ENCODE peak calls at places on chromosomes 16 and 17, in four cellular contexts. H is fibroblast of pulmonary artery, X is aorta, S is left ventricle myocardium inferior. O is an unnamed sample.
A peak's percentile ranks its signal among the peaks of the same experiment; 100 is the strongest.

GRCh38 chr16:65445313-65446260 is 323.7 kb upstream of the CDH11 start:
- DNase-seq in X (no peak), H (no peak), S (no peak), O (no peak)

GRCh38 chr17:10814083-10814482 is 10.2 kb upstream of the TMEM238L start:
- DNase-seq in X (no peak), S (no peak), H (no peak), O (no peak)

GRCh38 chr16:54817432-54817831 is 113.2 kb upstream of the IRX5 start:
- DNase-seq in H (peak; percentile 1), S (no peak), X (no peak), O (peak; percentile 6)

GRCh38 chr16:56807011-56807675 is 57.9 kb upstream of the SLC12A3 start:
- DNase-seq in S (no peak), H (peak; percentile 68), X (no peak), O (no peak)

GRCh38 chr17:77178586-77178985 is 37.8 kb downstream of the SEC14L1 start:
- DNase-seq in S (no peak), X (no peak), H (no peak), O (no peak)

GRCh38 chr16:56068816-56069215 is 122.5 kb upstream of the GNAO1 start:
- DNase-seq in H (no peak), X (no peak), S (no peak), O (no peak)

GRCh38 chr16:1859650-1860049 is 12.3 kb downstream of the MEIOB start:
- DNase-seq in S (no peak), H (no peak), X (no peak), O (no peak)

GRCh38 chr17:64788286-64789060 is 126.4 kb upstream of the SMURF2 start:
- DNase-seq in S (no peak), X (no peak), H (no peak), O (no peak)

GRCh38 chr17:57552114-57552601 is 192.9 kb downstream of the CCDC182 start:
- DNase-seq in H (peak; percentile 56), S (no peak), X (no peak), O (no peak)

GRCh38 chr16:71817690-71818089 is 9.1 kb upstream of the AP1G1 start:
- DNase-seq in S (no peak), X (no peak), H (no peak), O (no peak)

GRCh38 chr17:47718634-47719405 is 14.2 kb upstream of the TBX21 start:
- DNase-seq in H (no peak), S (no peak), X (no peak), O (no peak)

GRCh38 chr17:74759243-74759801 is 10.9 kb downstream of the NHERF1 start:
- DNase-seq in H (no peak), S (no peak), X (peak; percentile 42), O (no peak)

GRCh38 chr17:7438050-7438614 is 1.2 kb upstream of the FGF11 start:
- DNase-seq in H (no peak), X (peak; percentile 84), S (peak; percentile 78), O (no peak)

GRCh38 chr17:40542562-40543411 is 22.5 kb downstream of the CCR7 start:
- DNase-seq in H (peak; percentile 99), S (peak; percentile 83), X (peak; percentile 87), O (peak; percentile 99)

GRCh38 chr17:17783825-17784598 is 52.8 kb downstream of the SREBF1 start:
- DNase-seq in H (peak; percentile 49), S (peak; percentile 66), X (no peak), O (peak; percentile 18)

GRCh38 chr16:31707743-31708335 is 165.8 kb upstream of the ZNF267 start:
- DNase-seq in H (no peak), S (no peak), X (no peak), O (no peak)

GRCh38 chr16:87505834-87506233 is 13.0 kb upstream of the ZCCHC14 start:
- DNase-seq in H (no peak), X (no peak), S (no peak), O (no peak)

GRCh38 chr16:87502308-87502969 is 9.6 kb upstream of the ZCCHC14 start:
- DNase-seq in H (no peak), X (no peak), S (no peak), O (no peak)

GRCh38 chr16:87506423-87507350 is 13.9 kb upstream of the ZCCHC14 start:
- DNase-seq in H (no peak), X (no peak), S (no peak), O (no peak)

DNA sequence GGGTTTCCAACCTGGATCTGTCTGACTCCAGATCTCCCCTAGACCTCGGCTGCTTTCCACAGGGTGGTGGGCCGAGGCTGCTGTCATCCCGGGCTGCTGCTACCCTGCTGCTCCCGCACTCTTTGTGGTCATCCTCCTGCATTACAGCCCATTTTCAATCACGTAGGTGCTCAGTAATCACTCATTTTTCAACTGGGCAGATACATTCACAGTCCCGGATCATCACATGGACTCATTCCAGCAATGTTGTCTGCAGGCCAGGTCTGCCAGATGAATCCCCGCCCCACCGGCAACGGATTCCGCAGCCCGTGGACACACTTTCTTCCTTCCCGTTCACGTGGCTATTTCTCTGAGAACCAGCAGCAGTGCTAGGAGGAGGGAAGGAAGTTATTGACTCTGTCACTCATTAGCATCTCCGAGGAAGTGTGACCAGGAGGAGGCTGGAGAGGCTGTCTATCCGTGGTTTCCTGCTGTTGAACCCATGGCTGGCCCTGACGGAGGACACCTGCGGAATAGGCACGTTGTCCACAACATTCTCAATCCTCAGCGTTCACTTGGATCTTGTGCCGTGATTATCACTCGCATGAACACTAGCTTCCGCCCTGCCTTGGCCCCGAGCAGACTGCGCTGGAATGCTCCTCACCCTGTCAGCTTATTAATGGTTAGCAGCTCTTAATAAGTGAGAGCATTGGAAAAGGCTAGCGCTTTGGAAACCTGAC is 14.7 kb upstream of the ZCCHC14 start:
- DNase-seq in H (peak; percentile 21), S (no peak), X (no peak), O (no peak)
- H3K4me3 ChIP-seq in H (no peak overlapping the region), S (peak overlapping the region; percentile 51), X (no peak overlapping the region), O (no peak overlapping the region)

DNA sequence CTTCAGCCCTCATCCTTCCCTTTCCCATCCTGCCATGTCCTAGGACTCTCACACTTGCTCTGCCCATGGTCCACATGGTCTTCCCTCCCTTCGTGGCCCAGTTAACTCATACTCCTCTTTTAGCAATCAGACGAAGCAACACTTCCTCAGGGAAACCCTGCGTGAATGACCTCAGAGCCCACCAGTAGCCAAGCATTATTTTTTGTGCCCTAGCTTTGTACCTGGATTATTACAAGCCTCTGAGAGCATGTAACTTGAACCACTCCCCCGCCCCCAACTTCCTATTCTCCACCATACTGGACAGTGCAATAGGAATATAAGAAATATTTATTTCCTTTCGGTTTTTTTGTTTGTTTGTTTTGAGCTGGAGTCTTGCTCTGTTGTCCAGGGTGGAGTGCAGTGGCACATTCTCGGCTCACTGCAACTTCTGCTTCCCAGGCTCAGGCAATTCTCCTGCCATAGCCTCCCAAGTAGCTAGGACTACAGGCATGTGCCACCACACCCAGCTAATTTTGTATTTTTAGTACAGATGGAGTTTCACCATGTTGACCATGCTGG is 2.9 kb downstream of the CPPED1 start:
- DNase-seq in H (no peak), X (no peak), S (no peak), O (no peak)
- H3K4me3 ChIP-seq in H (no peak overlapping the region), X (no peak overlapping the region), S (no peak overlapping the region), O (no peak overlapping the region)

GRCh38 chr17:80791758-80792284 is 199.8 kb upstream of the CHMP6 start:
- DNase-seq in X (peak; percentile 79), S (no peak), H (peak; percentile 96), O (peak; percentile 90)
- H3K4me3 ChIP-seq in X (no peak overlapping the region), S (no peak overlapping the region), H (no peak overlapping the region), O (no peak overlapping the region)

DNA sequence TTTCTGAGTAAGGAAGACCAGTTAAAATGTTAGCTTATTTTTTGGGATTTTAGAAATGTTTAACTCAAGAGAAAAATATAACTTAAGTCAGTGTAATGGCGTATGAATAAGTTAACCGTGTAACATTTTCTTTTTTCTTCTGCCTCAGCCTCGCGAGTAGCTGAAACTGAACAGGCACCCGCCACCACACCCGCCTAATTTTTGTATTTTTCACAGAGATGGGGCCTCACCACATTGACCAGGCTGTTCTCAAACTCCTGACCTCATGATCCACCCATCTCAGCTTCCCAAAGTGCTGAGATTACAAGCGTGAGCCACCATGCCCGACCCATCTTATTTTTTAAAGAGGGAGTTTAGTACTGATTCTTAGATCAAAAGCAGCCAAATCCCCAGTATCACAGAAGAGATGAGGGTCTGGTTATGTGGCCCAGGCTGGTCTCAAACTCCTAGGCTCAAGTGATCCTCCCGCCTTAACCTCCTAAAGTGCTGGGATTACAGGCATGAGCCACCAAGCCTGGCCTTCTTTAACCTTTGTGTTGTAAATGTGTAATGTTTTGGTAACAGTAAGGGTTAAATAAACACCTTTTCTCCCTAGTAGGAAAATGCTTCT is 16.8 kb downstream of the PITPNC1 start:
- DNase-seq in H (no peak), X (no peak), S (no peak), O (no peak)
- H3K4me3 ChIP-seq in H (no peak overlapping the region), X (no peak overlapping the region), S (no peak overlapping the region), O (no peak overlapping the region)